ENCODE peak calls at places on chromosomes 6 and 20, in ten cellular contexts. K is fibroblast of pulmonary artery, A is cardiac fibroblast, J is heart right ventricle, U is GM23338, V is esophagus muscularis mucosa, X is stomach, L is psoas muscle, F is endothelial cell, R is Calu3. H is an unnamed sample.

GRCh38 chr6:33276864-33277662 is at the start of gene B3GALT4:
- DNase-seq in K (peak), A (peak), J (peak), U (peak), V (peak), X (peak), L (peak), F (peak), R (peak), H (peak)

GRCh38 chr20:8152183-8152582 is 20.1 kb downstream of the PLCB1 start:
- DNase-seq in K (peak), A (peak), J (no peak), U (no peak), V (no peak), X (no peak), L (no peak), F (no peak), R (no peak), H (no peak)

GRCh38 chr6:17505062-17505476 is 95.0 kb upstream of the FAM8A1 start:
- DNase-seq in K (peak), A (no peak), J (no peak), U (peak), V (no peak), X (no peak), L (no peak), F (no peak), R (no peak), H (no peak)

GRCh38 chr6:134165827-134166226 is 113.4 kb upstream of the SLC2A12 start:
- DNase-seq in K (peak), A (peak), J (no peak), U (no peak), V (no peak), X (no peak), L (no peak), F (no peak), R (no peak), H (no peak)

GRCh38 chr6:29647927-29648642 is 8.8 kb upstream of the MOG start:
- DNase-seq in K (peak), A (peak), J (no peak), U (peak), V (no peak), X (no peak), L (no peak), F (no peak), R (peak), H (no peak)

GRCh38 chr20:9269280-9269971 is 200.5 kb downstream of the PLCB4 start:
- DNase-seq in K (peak), A (peak), J (no peak), U (no peak), V (no peak), X (no peak), L (no peak), F (no peak), R (no peak), H (no peak)

GRCh38 chr6:46453756-46454316 is 37.4 kb downstream of the RCAN2 start:
- DNase-seq in K (no peak), A (no peak), J (no peak), U (no peak), V (no peak), X (no peak), L (no peak), F (no peak), R (no peak), H (no peak)

GRCh38 chr6:23272536-23272935 is 703.2 kb downstream of the HDGFL1 start:
- DNase-seq in K (no peak), A (no peak), J (no peak), U (no peak), V (no peak), X (no peak), L (no peak), F (no peak), R (no peak), H (no peak)

GRCh38 chr6:105211831-105212230 is 32.0 kb upstream of the POPDC3 start:
- DNase-seq in K (no peak), A (no peak), J (no peak), U (no peak), V (no peak), X (no peak), L (no peak), F (no peak), R (no peak), H (no peak)

GRCh38 chr6:19892250-19892649 is 55.1 kb downstream of the ID4 start:
- DNase-seq in K (no peak), A (no peak), J (no peak), U (no peak), V (no peak), X (peak), L (no peak), F (no peak), R (peak), H (peak)

GRCh38 chr6:157611406-157611805 is 211.6 kb upstream of the SNX9 start:
- DNase-seq in K (no peak), A (no peak), J (no peak), U (no peak), V (no peak), X (no peak), L (no peak), F (no peak), R (no peak), H (no peak)

GRCh38 chr20:42093542-42094440 is 475.6 kb upstream of the CHD6 start:
- DNase-seq in K (no peak), A (no peak), J (no peak), U (no peak), V (no peak), X (no peak), L (no peak), F (no peak), R (no peak), H (no peak)

GRCh38 chr6:15508363-15509330 is 154.2 kb downstream of the DTNBP1 start:
- DNase-seq in K (no peak), A (no peak), J (no peak), U (peak), V (no peak), X (no peak), L (no peak), F (no peak), R (no peak), H (no peak)

GRCh38 chr6:95185874-95186273 is 391.5 kb upstream of the MANEA start:
- DNase-seq in K (no peak), A (no peak), J (no peak), U (no peak), V (no peak), X (no peak), L (no peak), F (no peak), R (no peak), H (no peak)

GRCh38 chr6:139979021-139979721 is 604.7 kb upstream of the CITED2 start:
- DNase-seq in K (peak), A (no peak), J (peak), U (no peak), V (no peak), X (no peak), L (no peak), F (no peak), R (no peak), H (no peak)

GRCh38 chr6:403659-404655 is 12.4 kb downstream of the IRF4 start:
- DNase-seq in K (no peak), A (no peak), J (no peak), U (no peak), V (no peak), X (no peak), L (no peak), F (no peak), R (no peak), H (no peak)

GRCh38 chr6:36906539-36906938 is 20.8 kb downstream of the C6orf89 start:
- DNase-seq in K (peak), A (no peak), J (peak), U (no peak), V (no peak), X (peak), L (no peak), F (no peak), R (no peak), H (no peak)
- TF ChIP-seq CTCF in K (no peak), A (no peak), J (no peak), U (no peak), V (no peak), X (no peak), L (no peak), F (no peak), R (no peak), H (no peak)

DNA sequence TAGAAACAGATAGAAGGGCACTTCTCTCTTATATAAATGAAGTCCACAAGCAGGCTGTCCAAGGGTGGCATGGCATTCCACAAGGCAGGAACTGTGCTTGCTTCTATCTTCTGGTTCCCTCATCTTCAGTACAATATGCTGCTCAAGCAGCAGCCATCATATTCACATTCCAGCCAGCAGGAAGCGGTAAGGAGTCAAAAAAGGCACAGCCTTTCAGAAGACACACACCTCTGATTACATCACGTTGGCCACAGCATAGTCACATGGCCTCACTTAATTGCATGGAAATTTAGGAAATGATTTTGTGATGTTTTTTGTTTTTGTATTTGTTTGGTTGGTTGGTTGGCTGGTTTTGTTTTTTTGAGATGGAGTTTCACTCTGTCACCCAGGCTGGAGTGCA is 19.0 kb downstream of the REM1 start:
- DNase-seq in K (peak), A (peak), J (no peak), U (peak), V (no peak), X (no peak), L (no peak), F (peak), R (peak), H (no peak)
- TF ChIP-seq CTCF in K (peak), A (peak), J (no peak), U (peak), V (no peak), X (no peak), L (no peak), F (peak), R (peak), H (peak)

GRCh38 chr6:49453221-49453620 is 9.8 kb downstream of the MMUT start:
- DNase-seq in K (peak), A (peak), J (no peak), U (peak), V (no peak), X (no peak), L (no peak), F (no peak), R (no peak), H (no peak)
- TF ChIP-seq CTCF in K (peak), A (peak), J (no peak), U (peak), V (no peak), X (peak), L (peak), F (peak), R (peak), H (peak)

GRCh38 chr20:46089338-46090094 is at the start of gene NCOA5:
- DNase-seq in K (peak), A (peak), J (peak), U (peak), V (peak), X (peak), L (peak), F (peak), R (peak), H (peak)
- TF ChIP-seq CTCF in K (no peak), A (no peak), J (no peak), U (no peak), V (peak), X (peak), L (peak), F (peak), R (peak), H (no peak)

GRCh38 chr20:38601216-38602184 is at the start of gene ARHGAP40:
- DNase-seq in K (no peak), A (peak), J (no peak), U (peak), V (no peak), X (peak), L (no peak), F (peak), R (peak), H (no peak)
- TF ChIP-seq CTCF in K (peak), A (peak), J (no peak), U (peak), V (no peak), X (peak), L (no peak), F (no peak), R (peak), H (peak)

DNA sequence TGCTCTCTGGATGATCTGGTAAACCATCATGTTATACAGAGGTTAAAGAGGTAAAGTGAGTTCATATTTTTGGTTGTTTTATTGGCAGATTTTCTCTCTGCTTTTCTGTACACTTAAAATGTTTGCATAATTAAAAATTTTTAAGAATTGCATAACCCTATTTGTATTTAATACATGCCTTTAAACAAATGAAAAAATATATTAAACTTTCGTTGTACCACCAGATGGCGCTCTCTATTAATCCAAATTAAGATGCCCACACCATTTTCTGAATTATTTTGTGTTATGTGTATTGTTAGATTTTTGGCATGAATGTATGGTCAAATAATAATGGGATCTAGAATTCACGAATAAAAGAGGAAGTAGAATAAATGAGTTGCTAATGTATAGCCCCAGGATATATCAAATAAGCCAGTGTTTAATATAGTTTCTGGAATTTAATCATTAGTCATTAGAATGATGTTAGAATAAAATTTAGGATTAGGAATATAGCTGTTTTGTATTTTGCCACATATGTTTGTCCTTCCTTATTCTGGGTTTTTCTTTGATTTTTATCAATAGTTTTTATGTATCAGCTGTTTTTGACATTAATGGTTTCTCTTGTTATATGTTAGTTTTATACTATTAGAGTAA is 38.9 kb downstream of the SMAP1 start:
- DNase-seq in K (peak), A (peak), J (no peak), U (peak), V (no peak), X (no peak), L (no peak), F (peak), R (peak), H (no peak)
- TF ChIP-seq CTCF in K (peak), A (peak), J (peak), U (peak), V (peak), X (peak), L (peak), F (peak), R (peak), H (peak)

GRCh38 chr20:17909745-17910345 is 58.7 kb downstream of the SNX5 start:
- DNase-seq in K (peak), A (peak), J (no peak), U (no peak), V (no peak), X (no peak), L (no peak), F (no peak), R (no peak), H (no peak)
- TF ChIP-seq CTCF in K (no peak), A (no peak), J (no peak), U (no peak), V (no peak), X (no peak), L (no peak), F (no peak), R (no peak), H (no peak)

DNA sequence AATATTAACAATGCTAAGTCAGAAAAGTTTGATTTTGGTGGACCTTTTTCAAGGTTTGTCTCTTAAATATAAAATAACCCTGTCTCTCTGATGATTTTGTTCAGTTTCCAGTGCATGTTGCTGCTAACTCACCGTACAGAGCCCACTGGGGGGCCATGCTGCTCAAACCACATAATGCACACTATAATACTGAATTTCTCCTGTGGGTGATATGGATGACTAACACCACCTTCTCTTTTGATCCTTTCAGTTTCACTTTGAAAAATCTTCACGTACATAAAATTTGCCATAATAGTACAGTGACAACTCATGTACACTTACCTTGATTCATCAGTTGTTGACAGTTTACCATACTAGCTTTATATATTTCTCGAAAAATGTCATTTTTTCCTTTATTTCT is 506.6 kb upstream of the MAN1A1 start:
- DNase-seq in K (no peak), A (no peak), J (no peak), U (no peak), V (no peak), X (no peak), L (no peak), F (no peak), R (no peak), H (no peak)
- TF ChIP-seq CTCF in K (no peak), A (no peak), J (no peak), U (no peak), V (no peak), X (no peak), L (no peak), F (no peak), R (no peak), H (no peak)

GRCh38 chr6:108419934-108420609 is 125.2 kb downstream of the AFG1L start:
- DNase-seq in K (no peak), A (no peak), J (no peak), U (peak), V (no peak), X (no peak), L (no peak), F (no peak), R (no peak), H (no peak)
- TF ChIP-seq CTCF in K (no peak), A (no peak), J (no peak), U (no peak), V (no peak), X (no peak), L (no peak), F (no peak), R (no peak), H (no peak)

H was measured in type B pancreatic cell.